ENCODE peak calls at places on chromosomes 6 and 20, in ten cellular contexts. S is HL-60; K is cardiac muscle cell; B is activated naive CD4-positive, alpha-beta T cell treated with anti-CD3 and anti-CD28 coated beads for 36 hours; E is AG09309; Y is stimulated activated CD4-positive, alpha-beta T cell treated with anti-CD3 and anti-CD28 coated beads, Interleukin-1b, Interleukin-23, amount 100 ng/mL, for 1 hour; Q is fibroblast of lung; G is Calu3; X is NCI-H524; C is SW 1271. D is an unnamed sample.

GRCh38 chr6:1479095-1479494 is 89.7 kb downstream of the FOXF2 start:
- DNase-seq in Q (peak), E (peak), Y (no peak), K (peak), G (no peak), C (no peak), S (no peak), B (no peak), X (peak), D (peak)

GRCh38 chr6:109073344-109074235 is 21.1 kb downstream of the SESN1 start:
- DNase-seq in E (peak), Q (peak), B (peak), S (peak), Y (no peak), C (peak), K (peak), X (peak), G (peak), D (peak)

GRCh38 chr6:77055711-77056110 is 407.6 kb downstream of the HTR1B start:
- DNase-seq in Y (no peak), E (no peak), X (no peak), K (no peak), B (no peak), Q (no peak), C (no peak), G (no peak), S (no peak), D (no peak)

GRCh38 chr20:50284811-50285375 is 94.3 kb downstream of the CEBPB start:
- DNase-seq in K (no peak), Y (no peak), B (no peak), G (no peak), X (no peak), S (no peak), Q (no peak), C (no peak), E (no peak), D (no peak)

GRCh38 chr20:44039147-44039546 is 124.5 kb downstream of the TOX2 start:
- DNase-seq in X (no peak), C (no peak), K (no peak), G (no peak), S (no peak), E (no peak), Y (no peak), Q (no peak), B (no peak), D (no peak)

GRCh38 chr6:85403331-85404015 is 46.4 kb upstream of the NT5E start:
- DNase-seq in C (peak), G (no peak), Q (peak), E (peak), Y (no peak), S (no peak), B (no peak), X (no peak), K (peak), D (peak)

GRCh38 chr6:123742626-123743025 is 61.0 kb upstream of the NKAIN2 start:
- DNase-seq in Q (peak), K (peak), X (no peak), Y (no peak), E (no peak), G (no peak), B (no peak), C (no peak), S (no peak), D (no peak)

GRCh38 chr20:1844723-1845523 is 50.3 kb upstream of the SIRPA start:
- DNase-seq in Q (peak), K (peak), B (peak), X (no peak), Y (peak), C (no peak), E (no peak), G (no peak), S (peak), D (no peak)

GRCh38 chr20:38672504-38672903 is 51.8 kb upstream of the SLC32A1 start:
- DNase-seq in X (no peak), Q (no peak), K (no peak), E (no peak), B (no peak), S (no peak), Y (no peak), G (no peak), C (no peak), D (no peak)

GRCh38 chr6:148335582-148335981 is 7.1 kb upstream of the SASH1 start:
- DNase-seq in E (no peak), X (no peak), S (no peak), K (peak), G (no peak), Y (no peak), Q (no peak), B (no peak), C (no peak), D (peak)

GRCh38 chr6:154229796-154230195 is 126.8 kb downstream of the IPCEF1 start:
- DNase-seq in E (no peak), X (no peak), K (no peak), S (no peak), G (no peak), Y (no peak), C (no peak), B (peak), Q (no peak), D (no peak)

GRCh38 chr6:105346052-105346451 is 56.8 kb downstream of the PREP start:
- DNase-seq in K (peak), Q (peak), S (no peak), B (no peak), C (no peak), X (no peak), Y (no peak), E (no peak), G (no peak), D (peak)

GRCh38 chr6:35977308-35977707 is 47.1 kb downstream of the SLC26A8 start:
- DNase-seq in G (no peak), K (no peak), Q (no peak), S (no peak), B (no peak), Y (no peak), X (no peak), E (no peak), C (no peak), D (no peak)

GRCh38 chr6:79441222-79441621 is 96.0 kb downstream of the LCA5 start:
- DNase-seq in Q (no peak), K (no peak), E (no peak), C (no peak), S (no peak), B (no peak), X (no peak), G (no peak), Y (no peak), D (peak)

GRCh38 chr6:52984247-52984646 is 10.8 kb downstream of the GSTA4 start:
- DNase-seq in Y (no peak), K (no peak), C (no peak), B (peak), E (no peak), G (no peak), X (no peak), Q (no peak), S (no peak), D (peak)

GRCh38 chr6:2270049-2270448 is 24.6 kb upstream of the GMDS start:
- DNase-seq in S (no peak), C (no peak), E (no peak), Q (no peak), X (no peak), Y (no peak), B (no peak), K (no peak), G (no peak), D (no peak)

GRCh38 chr6:129370268-129370916 is 339.6 kb downstream of the ARHGAP18 start:
- DNase-seq in K (peak), G (peak), C (peak), E (peak), B (peak), Y (peak), X (peak), Q (peak), S (no peak), D (peak)

GRCh38 chr6:3644613-3645012 is 106.9 kb downstream of the PXDC1 start:
- DNase-seq in S (no peak), G (no peak), B (no peak), Q (no peak), C (no peak), E (no peak), Y (no peak), K (no peak), X (no peak), D (no peak)

GRCh38 chr20:37519508-37520416 is 1.3 kb upstream of the NNAT start:
- DNase-seq in G (no peak), X (peak), C (no peak), E (no peak), Y (no peak), K (no peak), B (no peak), S (no peak), Q (no peak), D (no peak)

GRCh38 chr6:150930816-150931215 is 65.3 kb downstream of the MTHFD1L start:
- DNase-seq in E (peak), C (no peak), G (no peak), S (no peak), X (no peak), Q (peak), Y (no peak), B (no peak), K (no peak), D (no peak)

GRCh38 chr6:148791372-148791771 is 44.5 kb downstream of the UST start:
- DNase-seq in Y (no peak), B (no peak), Q (no peak), S (no peak), K (no peak), C (no peak), X (no peak), E (no peak), G (no peak), D (no peak)

GRCh38 chr6:156971153-156971882 is 194.1 kb downstream of the ARID1B start:
- DNase-seq in G (no peak), Q (no peak), K (peak), E (no peak), S (no peak), C (no peak), X (no peak), Y (no peak), B (no peak), D (no peak)

GRCh38 chr6:43045371-43045930 is 8.2 kb downstream of the CUL7 start:
- DNase-seq in B (no peak), Y (no peak), C (no peak), S (no peak), K (no peak), G (no peak), E (no peak), Q (no peak), X (no peak), D (no peak)

GRCh38 chr6:50087231-50087954 is 37.7 kb upstream of the DEFB112 start:
- DNase-seq in X (no peak), S (no peak), E (no peak), C (peak), Q (peak), B (no peak), G (peak), K (no peak), Y (no peak), D (peak)

D was measured in mammary epithelial cell.